ENCODE peak calls at places on chromosomes 7 and 10, in five cellular contexts. S, K, M, L and G are unnamed samples.

GRCh38 chr7:69189406-69189805 is 408.9 kb upstream of the AUTS2 start:
- DNase-seq in L (no peak), K (no peak), M (no peak), S (no peak), G (no peak)

GRCh38 chr7:17118412-17118811 is 180.0 kb upstream of the AHR start:
- DNase-seq in M (no peak), S (no peak), L (no peak), K (no peak), G (no peak)

GRCh38 chr7:139828446-139828845 is 618 bp upstream of the TBXAS1 start:
- DNase-seq in K (no peak), M (no peak), L (no peak), S (no peak), G (no peak)

GRCh38 chr10:93248583-93249227 is 175.0 kb downstream of the CYP26A1 start:
- DNase-seq in L (no peak), S (no peak), K (no peak), M (no peak), G (no peak)

GRCh38 chr7:137898839-137899681 is 52.3 kb upstream of the DGKI start:
- DNase-seq in S (peak), K (peak), L (peak), M (peak), G (peak)

GRCh38 chr7:14579971-14580370 is 322.6 kb downstream of the DGKB start:
- DNase-seq in S (no peak), L (no peak), K (no peak), M (no peak), G (no peak)

GRCh38 chr10:86944907-86945306 is 12.5 kb downstream of the MMRN2 start:
- DNase-seq in K (no peak), M (no peak), L (no peak), S (no peak), G (peak)

GRCh38 chr10:132282667-132283603 is 24.8 kb downstream of the STK32C start:
- DNase-seq in K (no peak), M (no peak), S (no peak), L (no peak), G (no peak)

GRCh38 chr7:94436018-94436604 is 41.4 kb downstream of the COL1A2 start:
- DNase-seq in M (peak), S (peak), L (peak), K (peak), G (no peak)

GRCh38 chr7:15643000-15643705 is 43.3 kb downstream of the MEOX2 start:
- DNase-seq in K (no peak), M (no peak), S (no peak), L (no peak), G (no peak)

GRCh38 chr7:149662591-149663095 is 110.7 kb downstream of the ZNF467 start:
- DNase-seq in L (peak), M (peak), S (peak), K (peak), G (no peak)

GRCh38 chr10:110436554-110437350 is 61.0 kb upstream of the DUSP5 start:
- DNase-seq in M (no peak), L (no peak), S (no peak), K (no peak), G (no peak)

GRCh38 chr7:17822557-17823173 is 117.6 kb downstream of the SNX13 start:
- DNase-seq in S (no peak), K (no peak), M (no peak), L (no peak), G (no peak)

GRCh38 chr10:121772890-121773289 is 154.9 kb downstream of the ATE1 start:
- DNase-seq in L (no peak), S (peak), M (no peak), K (no peak), G (no peak)

GRCh38 chr7:18895456-18895855 is 222.0 kb downstream of the TWIST1 start:
- DNase-seq in K (no peak), S (peak), M (no peak), L (no peak), G (no peak)

GRCh38 chr10:118818621-118819221 is 64.0 kb upstream of the CACUL1 start:
- DNase-seq in L (no peak), S (no peak), M (peak), K (peak), G (no peak)